ENCODE peak calls at places on chromosome 1, in nine cellular contexts. One of them, this sample, is unnamed.

GRCh38 chr1:234618726-234619049 is 8.7 kb upstream of the IRF2BP2 start:
- DNase-seq in H9: no peak
- DNase-seq in endothelial cell of umbilical vein: no peak
- DNase-seq in cardiac muscle cell: no peak
- DNase-seq in uterus: no peak
- DNase-seq in heart left ventricle: no peak
- DNase-seq in PC-9: no peak
- DNase-seq in thoracic aorta: no peak
- DNase-seq in OCI-LY7: no peak
- DNase-seq in this sample: no peak

GRCh38 chr1:193614817-193615216 is 428.4 kb upstream of the B3GALT2 start:
- DNase-seq in uterus: no peak
- DNase-seq in cardiac muscle cell: no peak
- DNase-seq in OCI-LY7: no peak
- DNase-seq in endothelial cell of umbilical vein: peak; percentile 81
- DNase-seq in H9: no peak
- DNase-seq in heart left ventricle: no peak
- DNase-seq in thoracic aorta: no peak
- DNase-seq in PC-9: no peak
- DNase-seq in this sample: peak; percentile 84

GRCh38 chr1:3352952-3353331 is 101.5 kb upstream of the ARHGEF16 start:
- DNase-seq in uterus: peak; percentile 80
- DNase-seq in H9: no peak
- DNase-seq in thoracic aorta: no peak
- DNase-seq in cardiac muscle cell: no peak
- DNase-seq in PC-9: no peak
- DNase-seq in heart left ventricle: peak; percentile 83
- DNase-seq in endothelial cell of umbilical vein: no peak
- DNase-seq in OCI-LY7: no peak
- DNase-seq in this sample: no peak

GRCh38 chr1:161736332-161736969 is 13.1 kb upstream of the DUSP12 start:
- DNase-seq in H9: no peak
- DNase-seq in endothelial cell of umbilical vein: no peak
- DNase-seq in thoracic aorta: no peak
- DNase-seq in uterus: no peak
- DNase-seq in heart left ventricle: no peak
- DNase-seq in OCI-LY7: no peak
- DNase-seq in PC-9: no peak
- DNase-seq in cardiac muscle cell: no peak
- DNase-seq in this sample: peak; percentile 70

GRCh38 chr1:163361123-163361934 is 39.6 kb downstream of the NUF2 start:
- DNase-seq in uterus: no peak
- DNase-seq in thoracic aorta: no peak
- DNase-seq in OCI-LY7: peak; percentile 34
- DNase-seq in PC-9: no peak
- DNase-seq in cardiac muscle cell: peak; percentile 50
- DNase-seq in heart left ventricle: no peak
- DNase-seq in endothelial cell of umbilical vein: no peak
- DNase-seq in H9: peak; percentile 28
- DNase-seq in this sample: no peak

GRCh38 chr1:244289976-244290375 is 161.7 kb downstream of the ADSS2 start:
- DNase-seq in uterus: no peak
- DNase-seq in thoracic aorta: no peak
- DNase-seq in endothelial cell of umbilical vein: no peak
- DNase-seq in OCI-LY7: no peak
- DNase-seq in heart left ventricle: no peak
- DNase-seq in PC-9: no peak
- DNase-seq in cardiac muscle cell: no peak
- DNase-seq in H9: no peak
- DNase-seq in this sample: no peak

GRCh38 chr1:147912553-147912952 is 10.0 kb downstream of the GJA8 start:
- DNase-seq in uterus: no peak
- DNase-seq in H9: no peak
- DNase-seq in PC-9: no peak
- DNase-seq in endothelial cell of umbilical vein: no peak
- DNase-seq in heart left ventricle: no peak
- DNase-seq in OCI-LY7: no peak
- DNase-seq in cardiac muscle cell: no peak
- DNase-seq in thoracic aorta: no peak
- DNase-seq in this sample: no peak

GRCh38 chr1:246572795-246573194 is 6.5 kb downstream of the CNST start:
- DNase-seq in heart left ventricle: no peak
- DNase-seq in endothelial cell of umbilical vein: no peak
- DNase-seq in cardiac muscle cell: no peak
- DNase-seq in OCI-LY7: no peak
- DNase-seq in H9: no peak
- DNase-seq in PC-9: no peak
- DNase-seq in uterus: no peak
- DNase-seq in thoracic aorta: no peak
- DNase-seq in this sample: no peak

GRCh38 chr1:245266105-245266504 is 111.3 kb downstream of the KIF26B start:
- DNase-seq in thoracic aorta: no peak
- DNase-seq in cardiac muscle cell: no peak
- DNase-seq in H9: no peak
- DNase-seq in uterus: no peak
- DNase-seq in PC-9: no peak
- DNase-seq in heart left ventricle: no peak
- DNase-seq in OCI-LY7: no peak
- DNase-seq in endothelial cell of umbilical vein: no peak
- DNase-seq in this sample: no peak

GRCh38 chr1:185860316-185860715 is 126.1 kb downstream of the HMCN1 start:
- DNase-seq in PC-9: no peak
- DNase-seq in thoracic aorta: no peak
- DNase-seq in OCI-LY7: no peak
- DNase-seq in H9: no peak
- DNase-seq in endothelial cell of umbilical vein: no peak
- DNase-seq in heart left ventricle: no peak
- DNase-seq in cardiac muscle cell: no peak
- DNase-seq in uterus: no peak
- DNase-seq in this sample: no peak
- H3K4me1 ChIP-seq in PC-9: peaks cover 7% of the 10 kb centered on the region
- H3K4me1 ChIP-seq in thoracic aorta: peaks cover 68% of the 10 kb centered on the region
- H3K4me1 ChIP-seq in OCI-LY7: no peaks in the 10 kb centered on the region
- H3K4me1 ChIP-seq in H9: no peaks in the 10 kb centered on the region
- H3K4me1 ChIP-seq in endothelial cell of umbilical vein: peaks cover 36% of the 10 kb centered on the region
- H3K4me1 ChIP-seq in heart left ventricle: no peaks in the 10 kb centered on the region
- H3K4me1 ChIP-seq in cardiac muscle cell: peaks cover 7% of the 10 kb centered on the region
- H3K4me1 ChIP-seq in uterus: no peaks in the 10 kb centered on the region
- H3K4me1 ChIP-seq in this sample: peaks cover 7% of the 10 kb centered on the region

GRCh38 chr1:217660353-217661062 is 29.4 kb downstream of the SPATA17 start:
- DNase-seq in thoracic aorta: no peak
- DNase-seq in endothelial cell of umbilical vein: peak; percentile 42
- DNase-seq in heart left ventricle: no peak
- DNase-seq in cardiac muscle cell: peak; percentile 14
- DNase-seq in OCI-LY7: peak; percentile 10
- DNase-seq in uterus: no peak
- DNase-seq in PC-9: no peak
- DNase-seq in H9: no peak
- DNase-seq in this sample: peak; percentile 99
- TF ChIP-seq CTCF in thoracic aorta: peak; percentile 23
- TF ChIP-seq CTCF in endothelial cell of umbilical vein: peak; percentile 20
- TF ChIP-seq CTCF in heart left ventricle: peak; percentile 61
- TF ChIP-seq CTCF in cardiac muscle cell: peak; percentile 69
- TF ChIP-seq CTCF in OCI-LY7: peak; percentile 70
- TF ChIP-seq CTCF in uterus: no peak
- TF ChIP-seq CTCF in PC-9: peak; percentile 29
- TF ChIP-seq CTCF in H9: peak; percentile 62
- TF ChIP-seq CTCF in this sample: peak; percentile 87

DNA sequence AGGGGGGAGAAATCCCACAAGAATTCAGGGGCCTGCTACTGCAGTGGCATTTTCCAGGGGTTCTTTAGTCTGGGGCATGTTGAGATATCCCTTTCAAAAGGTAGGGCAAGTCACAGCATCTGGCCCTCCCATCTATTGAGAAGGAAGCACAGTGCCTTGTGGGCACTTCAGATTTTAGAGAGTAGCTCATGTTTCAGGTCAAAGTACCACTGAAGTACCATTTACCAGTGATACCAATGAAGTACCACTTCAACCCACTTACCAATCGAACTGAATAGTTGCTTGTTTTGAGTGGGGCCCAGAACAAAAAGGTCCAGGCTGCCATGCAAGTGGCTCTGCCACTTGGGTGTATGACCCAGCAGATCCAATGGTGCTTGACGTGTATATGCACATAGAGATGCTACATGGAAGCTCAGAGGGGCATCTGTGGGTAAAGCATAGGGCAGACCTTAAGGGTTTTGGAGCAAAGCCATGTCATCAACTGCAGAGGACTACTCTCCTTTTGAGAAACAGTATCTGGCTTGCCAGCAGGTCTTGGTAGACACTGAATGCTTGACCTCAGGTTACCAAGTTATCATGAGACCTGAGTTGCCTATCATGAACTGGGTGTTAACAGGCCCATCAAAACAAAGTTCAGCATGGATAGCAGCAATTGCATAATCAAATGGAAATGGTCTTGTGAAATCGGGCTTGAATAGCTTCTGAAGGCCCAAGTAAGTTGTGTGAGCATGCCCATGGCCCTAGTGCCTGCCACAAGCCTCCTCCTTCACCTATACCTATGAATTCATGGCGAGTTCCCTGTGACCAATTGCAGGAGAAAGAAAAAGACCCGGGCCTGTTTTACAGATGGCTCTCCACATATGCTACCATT is 23.5 kb downstream of the PLA2G2D start:
- DNase-seq in OCI-LY7: no peak
- DNase-seq in uterus: no peak
- DNase-seq in H9: no peak
- DNase-seq in thoracic aorta: no peak
- DNase-seq in endothelial cell of umbilical vein: no peak
- DNase-seq in heart left ventricle: peak; percentile 4
- DNase-seq in cardiac muscle cell: no peak
- DNase-seq in PC-9: no peak
- DNase-seq in this sample: no peak
- H3K27ac ChIP-seq in OCI-LY7: no peak overlapping the region
- H3K27ac ChIP-seq in uterus: peak overlapping the region; percentile 16
- H3K27ac ChIP-seq in H9: no peak overlapping the region
- H3K27ac ChIP-seq in thoracic aorta: no peak overlapping the region
- H3K27ac ChIP-seq in endothelial cell of umbilical vein: no peak overlapping the region
- H3K27ac ChIP-seq in heart left ventricle: no peak overlapping the region
- H3K27ac ChIP-seq in cardiac muscle cell: no peak overlapping the region
- H3K27ac ChIP-seq in PC-9: no peak overlapping the region
- H3K27ac ChIP-seq in this sample: no peak overlapping the region

DNA sequence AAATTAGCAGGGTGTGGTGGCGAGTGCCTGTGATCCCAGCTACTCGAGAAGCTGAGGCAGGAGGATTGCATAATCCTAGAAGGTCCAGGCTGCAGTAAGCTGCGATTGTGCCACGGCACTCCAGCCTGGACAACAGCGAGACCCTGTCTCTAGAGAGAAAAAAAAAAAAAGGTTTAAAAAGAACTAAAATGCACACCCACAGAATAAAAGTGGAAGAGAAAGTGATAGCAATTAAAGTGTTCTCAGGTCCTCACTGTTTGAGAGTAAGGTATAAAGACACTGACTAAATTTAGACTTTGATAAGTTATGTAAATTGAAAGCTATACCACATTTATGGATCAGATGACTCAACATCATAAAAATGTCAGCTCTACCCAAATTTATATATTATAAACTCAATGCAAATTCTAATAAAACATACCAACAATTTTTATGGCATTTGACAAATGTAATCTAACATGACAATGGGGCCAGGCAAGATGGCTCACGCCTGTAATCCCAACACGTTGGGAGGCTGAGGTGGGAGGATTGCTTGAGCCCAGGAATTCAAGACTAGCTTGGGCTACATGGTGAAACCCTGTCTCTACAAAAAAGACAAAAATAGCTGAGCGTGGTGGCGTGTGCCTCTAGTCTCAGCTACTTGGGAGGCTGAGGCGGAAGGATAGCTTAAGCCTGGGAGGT is 11.8 kb downstream of the ZBTB17 start:
- DNase-seq in cardiac muscle cell: no peak
- DNase-seq in uterus: no peak
- DNase-seq in H9: no peak
- DNase-seq in thoracic aorta: no peak
- DNase-seq in OCI-LY7: no peak
- DNase-seq in heart left ventricle: no peak
- DNase-seq in endothelial cell of umbilical vein: no peak
- DNase-seq in PC-9: no peak
- DNase-seq in this sample: no peak
- H3K4me1 ChIP-seq in cardiac muscle cell: peaks cover 10% of the 10 kb centered on the region
- H3K4me1 ChIP-seq in uterus: no peaks in the 10 kb centered on the region
- H3K4me1 ChIP-seq in H9: no peaks in the 10 kb centered on the region
- H3K4me1 ChIP-seq in thoracic aorta: peaks cover 53% of the 10 kb centered on the region
- H3K4me1 ChIP-seq in OCI-LY7: peaks cover 37% of the 10 kb centered on the region
- H3K4me1 ChIP-seq in heart left ventricle: peaks cover 28% of the 10 kb centered on the region
- H3K4me1 ChIP-seq in endothelial cell of umbilical vein: peaks cover 16% of the 10 kb centered on the region
- H3K4me1 ChIP-seq in PC-9: no peaks in the 10 kb centered on the region
- H3K4me1 ChIP-seq in this sample: peaks cover 20% of the 10 kb centered on the region

DNA sequence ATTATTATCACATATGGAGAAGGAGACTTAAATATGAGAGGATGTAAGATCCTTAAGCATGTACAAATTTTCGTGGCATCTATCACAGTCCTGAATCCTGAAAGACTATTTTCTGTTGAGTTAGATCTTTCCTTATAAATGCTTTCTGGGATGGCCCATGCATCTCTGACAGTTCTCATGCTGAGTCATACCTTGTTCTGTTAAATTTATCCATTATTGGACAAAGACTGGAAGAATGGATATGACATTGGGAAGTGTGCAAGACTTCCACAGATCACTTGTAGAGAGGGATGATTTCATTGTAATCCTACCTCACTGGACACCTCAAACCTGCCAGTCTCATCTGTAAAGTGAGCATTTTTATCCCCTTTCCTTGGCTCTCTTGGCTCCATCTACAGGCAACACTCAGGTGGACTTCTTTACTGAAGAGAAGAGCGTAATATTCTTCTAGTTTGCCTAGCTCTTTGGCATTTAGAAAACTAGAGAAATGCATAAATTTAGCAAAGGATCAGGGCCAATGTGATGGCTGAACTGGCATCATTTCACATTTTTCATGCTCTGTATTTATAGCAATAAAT is 128.2 kb downstream of the NFIA start:
- DNase-seq in PC-9: no peak
- DNase-seq in thoracic aorta: no peak
- DNase-seq in OCI-LY7: peak; percentile 11
- DNase-seq in heart left ventricle: no peak
- DNase-seq in cardiac muscle cell: no peak
- DNase-seq in H9: no peak
- DNase-seq in uterus: no peak
- DNase-seq in endothelial cell of umbilical vein: no peak
- DNase-seq in this sample: no peak
- TF ChIP-seq CTCF in PC-9: no peak
- TF ChIP-seq CTCF in thoracic aorta: no peak
- TF ChIP-seq CTCF in OCI-LY7: peak; percentile 37
- TF ChIP-seq CTCF in heart left ventricle: peak; percentile 27
- TF ChIP-seq CTCF in cardiac muscle cell: no peak
- TF ChIP-seq CTCF in H9: peak; percentile 37
- TF ChIP-seq CTCF in uterus: no peak
- TF ChIP-seq CTCF in endothelial cell of umbilical vein: no peak
- TF ChIP-seq CTCF in this sample: peak; percentile 26

GRCh38 chr1:50985094-50985493 is 15.0 kb downstream of the CDKN2C start:
- DNase-seq in heart left ventricle: no peak
- DNase-seq in H9: no peak
- DNase-seq in uterus: no peak
- DNase-seq in OCI-LY7: no peak
- DNase-seq in cardiac muscle cell: no peak
- DNase-seq in PC-9: no peak
- DNase-seq in endothelial cell of umbilical vein: no peak
- DNase-seq in thoracic aorta: no peak
- DNase-seq in this sample: no peak
- H3K27ac ChIP-seq in heart left ventricle: no peak overlapping the region
- H3K27ac ChIP-seq in H9: no peak overlapping the region
- H3K27ac ChIP-seq in uterus: peak overlapping the region; percentile 98
- H3K27ac ChIP-seq in OCI-LY7: no peak overlapping the region
- H3K27ac ChIP-seq in cardiac muscle cell: no peak overlapping the region
- H3K27ac ChIP-seq in PC-9: no peak overlapping the region
- H3K27ac ChIP-seq in endothelial cell of umbilical vein: no peak overlapping the region
- H3K27ac ChIP-seq in thoracic aorta: peak overlapping the region; percentile 5
- H3K27ac ChIP-seq in this sample: no peak overlapping the region

GRCh38 chr1:113255038-113255727 is 135.1 kb upstream of the MAGI3 start:
- DNase-seq in H9: no peak
- DNase-seq in cardiac muscle cell: no peak
- DNase-seq in PC-9: no peak
- DNase-seq in heart left ventricle: no peak
- DNase-seq in uterus: no peak
- DNase-seq in OCI-LY7: no peak
- DNase-seq in endothelial cell of umbilical vein: no peak
- DNase-seq in thoracic aorta: no peak
- DNase-seq in this sample: no peak
- H3K4me1 ChIP-seq in H9: peaks cover 4% of the 10 kb centered on the region
- H3K4me1 ChIP-seq in cardiac muscle cell: peaks cover 19% of the 10 kb centered on the region
- H3K4me1 ChIP-seq in PC-9: peaks cover 18% of the 10 kb centered on the region
- H3K4me1 ChIP-seq in heart left ventricle: peaks cover 4% of the 10 kb centered on the region
- H3K4me1 ChIP-seq in uterus: no peaks in the 10 kb centered on the region
- H3K4me1 ChIP-seq in OCI-LY7: no peaks in the 10 kb centered on the region
- H3K4me1 ChIP-seq in endothelial cell of umbilical vein: no peaks in the 10 kb centered on the region
- H3K4me1 ChIP-seq in thoracic aorta: no peaks in the 10 kb centered on the region
- H3K4me1 ChIP-seq in this sample: no peaks in the 10 kb centered on the region